ENCODE peak calls at places on chromosomes 16 and 17, in four cellular contexts. One of them, this sample, is unnamed.

GRCh38 chr16:27334874-27335273 is 21.1 kb downstream of the IL4R start:
- DNase-seq in stomach: no peak
- DNase-seq in heart right ventricle: no peak
- DNase-seq in uterus: no peak
- DNase-seq in this sample: no peak

GRCh38 chr17:74520790-74521480 is 10.3 kb downstream of the CD300LB start:
- DNase-seq in stomach: peak; percentile 22
- DNase-seq in heart right ventricle: peak; percentile 20
- DNase-seq in uterus: no peak
- DNase-seq in this sample: no peak

GRCh38 chr17:13036776-13037175 is 18.9 kb upstream of the ELAC2 start:
- DNase-seq in stomach: no peak
- DNase-seq in heart right ventricle: no peak
- DNase-seq in uterus: no peak
- DNase-seq in this sample: no peak

GRCh38 chr16:86878290-86879160 is 300.2 kb downstream of the FOXL1 start:
- DNase-seq in stomach: no peak
- DNase-seq in heart right ventricle: no peak
- DNase-seq in uterus: no peak
- DNase-seq in this sample: no peak

GRCh38 chr17:82883461-82884031 is 43.7 kb upstream of the ZNF750 start:
- DNase-seq in stomach: no peak
- DNase-seq in heart right ventricle: no peak
- DNase-seq in uterus: no peak
- DNase-seq in this sample: no peak

GRCh38 chr17:7046127-7046724 is 2.3 kb upstream of the SLC16A11 start:
- DNase-seq in stomach: peak; percentile 96
- DNase-seq in heart right ventricle: no peak
- DNase-seq in uterus: no peak
- DNase-seq in this sample: no peak

GRCh38 chr17:75352079-75352569 is 53.4 kb downstream of the GRB2 start:
- DNase-seq in stomach: peak; percentile 52
- DNase-seq in heart right ventricle: no peak
- DNase-seq in uterus: no peak
- DNase-seq in this sample: no peak

GRCh38 chr16:88455610-88456355 is 2.7 kb downstream of the ZFPM1 start:
- DNase-seq in stomach: peak; percentile 49
- DNase-seq in heart right ventricle: no peak
- DNase-seq in uterus: no peak
- DNase-seq in this sample: no peak

GRCh38 chr16:73124097-73124652 is 76.2 kb upstream of the ZFHX3 start:
- DNase-seq in stomach: no peak
- DNase-seq in heart right ventricle: no peak
- DNase-seq in uterus: no peak
- DNase-seq in this sample: no peak

GRCh38 chr17:81069084-81069645 is 34.2 kb downstream of the BAIAP2 start:
- DNase-seq in stomach: peak; percentile 86
- DNase-seq in heart right ventricle: no peak
- DNase-seq in uterus: no peak
- DNase-seq in this sample: no peak

GRCh38 chr16:70579248-70579647 is 55.6 kb downstream of the SF3B3 start:
- DNase-seq in stomach: no peak
- DNase-seq in heart right ventricle: no peak
- DNase-seq in uterus: no peak
- DNase-seq in this sample: no peak

GRCh38 chr17:73545633-73546032 is 98.6 kb downstream of the SDK2 start:
- DNase-seq in stomach: no peak
- DNase-seq in heart right ventricle: no peak
- DNase-seq in uterus: no peak
- DNase-seq in this sample: no peak

GRCh38 chr17:69757794-69758430 is 317.1 kb upstream of the KCNJ16 start:
- DNase-seq in stomach: no peak
- DNase-seq in heart right ventricle: no peak
- DNase-seq in uterus: no peak
- DNase-seq in this sample: no peak

GRCh38 chr17:81976332-81977210 is 858 bp upstream of the ASPSCR1 start:
- DNase-seq in stomach: peak; percentile 69
- DNase-seq in heart right ventricle: peak; percentile 34
- DNase-seq in uterus: no peak
- DNase-seq in this sample: no peak

GRCh38 chr17:19672009-19672837 is 23.7 kb downstream of the ALDH3A2 start:
- DNase-seq in stomach: peak; percentile 62
- DNase-seq in heart right ventricle: peak; percentile 68
- DNase-seq in uterus: no peak
- DNase-seq in this sample: no peak

GRCh38 chr16:56603589-56603988 is 4.8 kb upstream of the MT2A start:
- DNase-seq in stomach: peak; percentile 61
- DNase-seq in heart right ventricle: peak; percentile 65
- DNase-seq in uterus: no peak
- DNase-seq in this sample: no peak

GRCh38 chr17:36921131-36921851 is 16.0 kb upstream of the LHX1 start:
- DNase-seq in stomach: peak; percentile 43
- DNase-seq in heart right ventricle: no peak
- DNase-seq in uterus: no peak
- DNase-seq in this sample: no peak

GRCh38 chr17:72033311-72033710 is 87.5 kb upstream of the SOX9 start:
- DNase-seq in stomach: no peak
- DNase-seq in heart right ventricle: no peak
- DNase-seq in uterus: no peak
- DNase-seq in this sample: no peak

GRCh38 chr17:57142925-57143324 is 57.9 kb downstream of the AKAP1 start:
- DNase-seq in stomach: no peak
- DNase-seq in heart right ventricle: peak; percentile 13
- DNase-seq in uterus: no peak
- DNase-seq in this sample: no peak

GRCh38 chr16:84687715-84688114 is 12.1 kb upstream of the USP10 start:
- DNase-seq in stomach: no peak
- DNase-seq in heart right ventricle: no peak
- DNase-seq in uterus: no peak
- DNase-seq in this sample: no peak

GRCh38 chr17:45132302-45132568 is at the start of gene PLCD3:
- DNase-seq in stomach: no peak
- DNase-seq in heart right ventricle: no peak
- DNase-seq in uterus: no peak
- DNase-seq in this sample: no peak

GRCh38 chr17:9273334-9274118 is 252.2 kb downstream of the NTN1 start:
- DNase-seq in stomach: no peak
- DNase-seq in heart right ventricle: peak; percentile 23
- DNase-seq in uterus: peak; percentile 64
- DNase-seq in this sample: no peak

GRCh38 chr16:8355714-8356113 is 234.6 kb downstream of the TMEM114 start:
- DNase-seq in stomach: no peak
- DNase-seq in heart right ventricle: no peak
- DNase-seq in uterus: no peak
- DNase-seq in this sample: no peak

GRCh38 chr17:70919241-70919640 is 749.9 kb downstream of the KCNJ2 start:
- DNase-seq in stomach: no peak
- DNase-seq in heart right ventricle: no peak
- DNase-seq in uterus: no peak
- DNase-seq in this sample: no peak

GRCh38 chr16:59950431-59950830 is 1216.3 kb upstream of the GOT2 start:
- DNase-seq in stomach: no peak
- DNase-seq in heart right ventricle: no peak
- DNase-seq in uterus: no peak
- DNase-seq in this sample: no peak

GRCh38 chr17:40664582-40665333 is at the start of gene KRT222:
- DNase-seq in stomach: no peak
- DNase-seq in heart right ventricle: no peak
- DNase-seq in uterus: no peak
- DNase-seq in this sample: no peak

GRCh38 chr17:61168506-61168905 is 231.1 kb upstream of the TBX2 start:
- DNase-seq in stomach: no peak
- DNase-seq in heart right ventricle: no peak
- DNase-seq in uterus: no peak
- DNase-seq in this sample: no peak

GRCh38 chr17:11140028-11140427 is 101.0 kb upstream of the SHISA6 start:
- DNase-seq in stomach: no peak
- DNase-seq in heart right ventricle: peak; percentile 60
- DNase-seq in uterus: no peak
- DNase-seq in this sample: no peak

GRCh38 chr16:73572135-73572534 is 524.2 kb upstream of the ZFHX3 start:
- DNase-seq in stomach: peak; percentile 58
- DNase-seq in heart right ventricle: peak; percentile 75
- DNase-seq in uterus: no peak
- DNase-seq in this sample: no peak

GRCh38 chr17:82297804-82298537 is 19.4 kb downstream of the CD7 start:
- DNase-seq in stomach: peak; percentile 92
- DNase-seq in heart right ventricle: peak; percentile 89
- DNase-seq in uterus: peak; percentile 89
- DNase-seq in this sample: peak; percentile 84

GRCh38 chr16:3047387-3047720 is 993 bp downstream of the MMP25 start:
- DNase-seq in stomach: no peak
- DNase-seq in heart right ventricle: no peak
- DNase-seq in uterus: no peak
- DNase-seq in this sample: no peak

GRCh38 chr16:3017806-3018506 is at the start of gene CLDN6:
- DNase-seq in stomach: no peak
- DNase-seq in heart right ventricle: no peak
- DNase-seq in uterus: no peak
- DNase-seq in this sample: no peak

GRCh38 chr17:20085283-20085875 is 76.2 kb downstream of the SPECC1 start:
- DNase-seq in stomach: no peak
- DNase-seq in heart right ventricle: no peak
- DNase-seq in uterus: no peak
- DNase-seq in this sample: no peak

GRCh38 chr16:3734758-3735221 is 17.5 kb upstream of the TRAP1 start:
- DNase-seq in stomach: no peak
- DNase-seq in heart right ventricle: no peak
- DNase-seq in uterus: no peak
- DNase-seq in this sample: no peak

GRCh38 chr17:4766199-4766598 is 5.5 kb upstream of the TM4SF5 start:
- DNase-seq in stomach: no peak
- DNase-seq in heart right ventricle: no peak
- DNase-seq in uterus: no peak
- DNase-seq in this sample: no peak

GRCh38 chr17:17540278-17540906 is 44.2 kb upstream of the RASD1 start:
- DNase-seq in stomach: no peak
- DNase-seq in heart right ventricle: no peak
- DNase-seq in uterus: no peak
- DNase-seq in this sample: no peak

DNA sequence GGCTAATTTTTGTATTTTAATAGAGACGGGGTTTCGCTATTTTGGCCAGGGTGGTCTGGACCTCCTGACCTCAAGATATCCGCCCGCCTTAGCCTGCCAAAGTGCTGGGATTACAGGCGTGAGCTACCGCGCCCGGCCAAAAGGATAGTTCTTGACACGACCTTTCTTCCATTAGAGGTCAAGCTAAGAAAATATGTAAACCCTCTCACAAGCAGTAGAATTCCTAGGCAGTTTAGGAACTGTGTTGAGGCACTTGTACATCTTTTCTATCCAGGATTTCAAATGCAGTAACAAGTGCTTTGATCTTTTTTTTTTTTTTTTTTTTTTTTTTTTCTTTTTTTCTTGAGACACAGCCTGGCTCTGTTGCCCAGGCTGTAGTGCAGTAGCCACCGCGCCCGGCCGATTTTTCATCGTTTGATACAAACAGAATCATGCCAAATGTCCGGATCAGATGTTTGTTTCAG is 1.4 kb upstream of the ARL6IP1 start:
- DNase-seq in stomach: no peak
- DNase-seq in heart right ventricle: no peak
- DNase-seq in uterus: no peak
- DNase-seq in this sample: no peak
- H3K27ac ChIP-seq in stomach: no peak overlapping the region
- H3K27ac ChIP-seq in heart right ventricle: peak overlapping the region; percentile 13
- H3K27ac ChIP-seq in uterus: no peak overlapping the region
- H3K27ac ChIP-seq in this sample: no peak overlapping the region

GRCh38 chr17:42094375-42095069 is 3.8 kb downstream of the ZNF385C start:
- DNase-seq in stomach: no peak
- DNase-seq in heart right ventricle: no peak
- DNase-seq in uterus: no peak
- DNase-seq in this sample: no peak

GRCh38 chr17:42098747-42099399 is 600 bp upstream of the ZNF385C start:
- DNase-seq in stomach: no peak
- DNase-seq in heart right ventricle: no peak
- DNase-seq in uterus: no peak
- DNase-seq in this sample: no peak

GRCh38 chr17:42096360-42097111 is 1.7 kb downstream of the ZNF385C start:
- DNase-seq in stomach: no peak
- DNase-seq in heart right ventricle: no peak
- DNase-seq in uterus: no peak
- DNase-seq in this sample: no peak

GRCh38 chr17:42101513-42102292 is 3.4 kb upstream of the ZNF385C start:
- DNase-seq in stomach: peak; percentile 71
- DNase-seq in heart right ventricle: peak; percentile 71
- DNase-seq in uterus: peak; percentile 65
- DNase-seq in this sample: peak; percentile 49

DNA sequence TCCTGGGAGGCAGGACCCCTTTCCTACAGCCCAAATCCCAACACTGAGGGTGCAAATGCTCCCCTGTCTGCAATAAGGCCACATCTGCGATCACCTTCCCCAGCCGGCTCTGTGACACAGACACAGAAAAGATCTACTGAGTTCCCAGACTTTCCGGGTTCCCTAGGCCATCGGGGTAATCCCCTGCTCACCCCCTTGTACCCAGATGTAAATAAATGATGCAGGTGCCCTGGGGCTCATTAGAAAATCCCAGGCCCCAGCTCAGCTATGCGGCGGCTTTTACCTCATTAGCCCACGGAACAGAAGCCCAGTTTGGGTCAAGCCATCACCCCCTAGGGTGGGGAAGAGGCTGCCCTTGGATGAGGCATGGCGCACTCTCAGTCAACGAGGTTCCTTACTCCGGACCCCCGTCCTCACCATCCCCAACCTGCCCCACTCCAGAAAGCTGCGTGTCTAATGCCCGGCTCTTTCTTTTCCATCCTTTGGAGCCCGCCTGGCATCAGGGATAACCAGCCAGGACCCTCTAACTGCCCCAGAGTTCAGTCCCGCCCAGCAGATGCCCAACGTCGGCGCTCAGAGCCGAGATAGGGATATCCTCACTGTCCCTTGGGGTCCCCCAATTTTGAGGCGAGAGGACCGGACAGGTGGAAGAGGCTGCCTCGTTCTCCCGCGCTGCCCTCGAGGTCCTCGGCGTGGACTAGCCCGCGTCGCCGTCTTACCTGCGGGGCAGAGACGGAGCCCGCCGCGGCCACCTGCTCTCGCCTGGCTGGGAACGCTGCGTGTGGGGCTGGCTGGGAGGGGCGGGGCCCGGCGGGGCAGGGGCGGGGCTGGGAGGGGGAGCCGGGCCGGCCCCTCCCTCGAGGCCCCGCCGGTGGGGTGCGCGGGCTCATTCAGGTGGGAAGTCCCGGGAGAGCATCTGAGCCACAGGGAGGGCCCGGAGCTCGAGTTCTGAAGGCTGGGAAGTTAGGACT is at the start of gene ZNF385C:
- DNase-seq in stomach: peak; percentile 41
- DNase-seq in heart right ventricle: no peak
- DNase-seq in uterus: no peak
- DNase-seq in this sample: no peak
- H3K4me3 ChIP-seq in stomach: peak within 1 kb of the TSS; percentile 20
- H3K4me3 ChIP-seq in heart right ventricle: no peak within 1 kb of the TSS
- H3K4me3 ChIP-seq in uterus: no peak within 1 kb of the TSS
- H3K4me3 ChIP-seq in this sample: peak within 1 kb of the TSS; percentile 37

GRCh38 chr16:674214-674881 is 1.1 kb upstream of the RHBDL1 start:
- DNase-seq in stomach: no peak
- DNase-seq in heart right ventricle: no peak
- DNase-seq in uterus: no peak
- DNase-seq in this sample: no peak
- H3K4me1 ChIP-seq in stomach: peaks cover 47% of the 10 kb centered on the region
- H3K4me1 ChIP-seq in heart right ventricle: peaks cover 32% of the 10 kb centered on the region
- H3K4me1 ChIP-seq in uterus: no peaks in the 10 kb centered on the region
- H3K4me1 ChIP-seq in this sample: peaks cover 24% of the 10 kb centered on the region

GRCh38 chr17:41779954-41780353 is 6.6 kb downstream of the JUP start:
- DNase-seq in stomach: no peak
- DNase-seq in heart right ventricle: no peak
- DNase-seq in uterus: no peak
- DNase-seq in this sample: no peak
- H3K27ac ChIP-seq in stomach: no peak overlapping the region
- H3K27ac ChIP-seq in heart right ventricle: peak overlapping the region; percentile 93
- H3K27ac ChIP-seq in uterus: peak overlapping the region; percentile 31
- H3K27ac ChIP-seq in this sample: no peak overlapping the region

This sample was measured in thoracic aorta.